ENCODE peak calls at places on chromosomes 1 and 21, in five cellular contexts. One of them, this sample, is unnamed.

GRCh38 chr1:171940373-171940772 is 99.1 kb downstream of the DNM3 start:
- DNase-seq in neural crest cell: no peak
- DNase-seq in GM12892: no peak
- DNase-seq in aorta: no peak
- DNase-seq in SK-N-DZ: no peak
- DNase-seq in this sample: no peak

GRCh38 chr21:33261635-33262034 is 4.5 kb upstream of the IL10RB start:
- DNase-seq in neural crest cell: no peak
- DNase-seq in SK-N-DZ: no peak
- DNase-seq in GM12892: no peak
- DNase-seq in aorta: peak; percentile 72
- DNase-seq in this sample: no peak

GRCh38 chr1:11777653-11778322 is 15.8 kb downstream of the C1orf167 start:
- DNase-seq in neural crest cell: no peak
- DNase-seq in aorta: no peak
- DNase-seq in SK-N-DZ: no peak
- DNase-seq in GM12892: no peak
- DNase-seq in this sample: no peak

GRCh38 chr21:45125347-45125746 is 51.0 kb downstream of the ADARB1 start:
- DNase-seq in GM12892: no peak
- DNase-seq in aorta: no peak
- DNase-seq in SK-N-DZ: no peak
- DNase-seq in neural crest cell: no peak
- DNase-seq in this sample: no peak

GRCh38 chr1:181090653-181091126 is 2.2 kb downstream of the IER5 start:
- DNase-seq in aorta: no peak
- DNase-seq in neural crest cell: no peak
- DNase-seq in GM12892: no peak
- DNase-seq in SK-N-DZ: no peak
- DNase-seq in this sample: no peak

GRCh38 chr1:66434096-66434495 is 99.9 kb upstream of the SGIP1 start:
- DNase-seq in aorta: no peak
- DNase-seq in GM12892: no peak
- DNase-seq in SK-N-DZ: no peak
- DNase-seq in neural crest cell: no peak
- DNase-seq in this sample: no peak

GRCh38 chr1:42937141-42937696 is 21.4 kb downstream of the SLC2A1 start:
- DNase-seq in SK-N-DZ: no peak
- DNase-seq in neural crest cell: no peak
- DNase-seq in aorta: no peak
- DNase-seq in GM12892: no peak
- DNase-seq in this sample: no peak

GRCh38 chr1:90730247-90731022 is 13.3 kb upstream of the BARHL2 start:
- DNase-seq in neural crest cell: no peak
- DNase-seq in GM12892: no peak
- DNase-seq in aorta: no peak
- DNase-seq in SK-N-DZ: no peak
- DNase-seq in this sample: no peak

GRCh38 chr1:235997049-235997448 is 67.8 kb downstream of the NID1 start:
- DNase-seq in SK-N-DZ: no peak
- DNase-seq in neural crest cell: no peak
- DNase-seq in aorta: no peak
- DNase-seq in GM12892: no peak
- DNase-seq in this sample: no peak

GRCh38 chr1:25549273-25550154 is 6.1 kb downstream of the LDLRAP1 start:
- DNase-seq in GM12892: peak; percentile 97
- DNase-seq in SK-N-DZ: no peak
- DNase-seq in aorta: peak; percentile 77
- DNase-seq in neural crest cell: no peak
- DNase-seq in this sample: peak; percentile 94

GRCh38 chr1:177355575-177355974 is 184.8 kb downstream of the BRINP2 start:
- DNase-seq in neural crest cell: peak; percentile 26
- DNase-seq in SK-N-DZ: peak; percentile 16
- DNase-seq in aorta: no peak
- DNase-seq in GM12892: no peak
- DNase-seq in this sample: peak; percentile 7

GRCh38 chr21:32131960-32132359 is 146.9 kb downstream of the MIS18A start:
- DNase-seq in GM12892: no peak
- DNase-seq in aorta: no peak
- DNase-seq in neural crest cell: no peak
- DNase-seq in SK-N-DZ: no peak
- DNase-seq in this sample: no peak

GRCh38 chr1:110123224-110123623 is 11.0 kb downstream of the UBL4B start:
- DNase-seq in aorta: no peak
- DNase-seq in SK-N-DZ: no peak
- DNase-seq in neural crest cell: no peak
- DNase-seq in GM12892: no peak
- DNase-seq in this sample: no peak

GRCh38 chr1:96651517-96651916 is 70.1 kb upstream of the PTBP2 start:
- DNase-seq in aorta: no peak
- DNase-seq in GM12892: no peak
- DNase-seq in SK-N-DZ: no peak
- DNase-seq in neural crest cell: no peak
- DNase-seq in this sample: no peak

GRCh38 chr1:41366428-41367101 is 5.3 kb downstream of the FOXO6 start:
- DNase-seq in neural crest cell: no peak
- DNase-seq in SK-N-DZ: no peak
- DNase-seq in aorta: peak; percentile 63
- DNase-seq in GM12892: no peak
- DNase-seq in this sample: no peak

GRCh38 chr1:145962157-145963102 is 1.9 kb downstream of the ANKRD34A start:
- DNase-seq in aorta: peak; percentile 57
- DNase-seq in neural crest cell: no peak
- DNase-seq in GM12892: no peak
- DNase-seq in SK-N-DZ: peak; percentile 45
- DNase-seq in this sample: no peak

GRCh38 chr1:22955146-22955545 is 17.5 kb downstream of the LACTBL1 start:
- DNase-seq in aorta: no peak
- DNase-seq in neural crest cell: no peak
- DNase-seq in GM12892: no peak
- DNase-seq in SK-N-DZ: no peak
- DNase-seq in this sample: no peak

GRCh38 chr1:248823517-248824001 is 2.2 kb downstream of the SH3BP5L start:
- DNase-seq in neural crest cell: no peak
- DNase-seq in aorta: no peak
- DNase-seq in GM12892: no peak
- DNase-seq in SK-N-DZ: no peak
- DNase-seq in this sample: no peak

GRCh38 chr21:44737706-44738354 is 26.5 kb upstream of the TSPEAR start:
- DNase-seq in SK-N-DZ: peak; percentile 28
- DNase-seq in neural crest cell: no peak
- DNase-seq in aorta: no peak
- DNase-seq in GM12892: no peak
- DNase-seq in this sample: no peak

GRCh38 chr1:8047686-8048522 is 21.8 kb upstream of the ERRFI1 start:
- DNase-seq in aorta: peak; percentile 61
- DNase-seq in neural crest cell: no peak
- DNase-seq in GM12892: no peak
- DNase-seq in SK-N-DZ: no peak
- DNase-seq in this sample: no peak

GRCh38 chr1:36132029-36132428 is 7.0 kb upstream of the COL8A2 start:
- DNase-seq in aorta: no peak
- DNase-seq in GM12892: no peak
- DNase-seq in neural crest cell: no peak
- DNase-seq in SK-N-DZ: no peak
- DNase-seq in this sample: no peak

GRCh38 chr1:204360314-204360713 is 585 bp upstream of the PLEKHA6 start:
- DNase-seq in SK-N-DZ: no peak
- DNase-seq in aorta: no peak
- DNase-seq in neural crest cell: no peak
- DNase-seq in GM12892: no peak
- DNase-seq in this sample: no peak

GRCh38 chr1:89732643-89733222 is 88.1 kb upstream of the LRRC8D start:
- DNase-seq in SK-N-DZ: no peak
- DNase-seq in aorta: no peak
- DNase-seq in neural crest cell: no peak
- DNase-seq in GM12892: no peak
- DNase-seq in this sample: no peak

GRCh38 chr1:15261155-15262002 is 14.4 kb downstream of the FHAD1 start:
- DNase-seq in neural crest cell: no peak
- DNase-seq in SK-N-DZ: no peak
- DNase-seq in GM12892: no peak
- DNase-seq in aorta: peak; percentile 90
- DNase-seq in this sample: no peak

GRCh38 chr1:83998599-83999315 is at the start of gene TTLL7:
- DNase-seq in aorta: peak; percentile 89
- DNase-seq in SK-N-DZ: peak; percentile 84
- DNase-seq in GM12892: peak; percentile 49
- DNase-seq in neural crest cell: peak; percentile 78
- DNase-seq in this sample: peak; percentile 41

GRCh38 chr21:35294231-35294898 is 245.3 kb upstream of the RUNX1 start:
- DNase-seq in neural crest cell: no peak
- DNase-seq in GM12892: no peak
- DNase-seq in SK-N-DZ: no peak
- DNase-seq in aorta: no peak
- DNase-seq in this sample: no peak

GRCh38 chr1:89962024-89962741 is 32.7 kb upstream of the ZNF326 start:
- DNase-seq in GM12892: no peak
- DNase-seq in aorta: no peak
- DNase-seq in neural crest cell: no peak
- DNase-seq in SK-N-DZ: no peak
- DNase-seq in this sample: no peak

GRCh38 chr1:6582370-6582769 is 2.6 kb downstream of the ZBTB48 start:
- DNase-seq in SK-N-DZ: no peak
- DNase-seq in GM12892: no peak
- DNase-seq in aorta: no peak
- DNase-seq in neural crest cell: no peak
- DNase-seq in this sample: no peak

This sample was measured in GM19239.